ENCODE peak calls at places on chromosome 4, in nine cellular contexts. One of them, this sample, is unnamed.

GRCh38 chr4:94274912-94275311 is 67.2 kb downstream of the SMARCAD1 start:
- DNase-seq in GM12865: no peak
- DNase-seq in endothelial cell of umbilical vein: no peak
- DNase-seq in kidney epithelial cell: no peak
- DNase-seq in tibial nerve: no peak
- DNase-seq in HFF-Myc: no peak
- DNase-seq in astrocyte: peak; percentile 57
- DNase-seq in heart left ventricle: no peak
- DNase-seq in body of pancreas: no peak
- DNase-seq in this sample: no peak

GRCh38 chr4:82423245-82424054 is 6.8 kb downstream of the HNRNPDL start:
- DNase-seq in tibial nerve: no peak
- DNase-seq in heart left ventricle: no peak
- DNase-seq in astrocyte: peak; percentile 38
- DNase-seq in kidney epithelial cell: no peak
- DNase-seq in body of pancreas: no peak
- DNase-seq in HFF-Myc: no peak
- DNase-seq in GM12865: peak; percentile 28
- DNase-seq in endothelial cell of umbilical vein: no peak
- DNase-seq in this sample: no peak

GRCh38 chr4:104365618-104366017 is 129.1 kb downstream of the CXXC4 start:
- DNase-seq in heart left ventricle: no peak
- DNase-seq in body of pancreas: no peak
- DNase-seq in astrocyte: no peak
- DNase-seq in GM12865: peak; percentile 29
- DNase-seq in tibial nerve: no peak
- DNase-seq in HFF-Myc: no peak
- DNase-seq in endothelial cell of umbilical vein: no peak
- DNase-seq in kidney epithelial cell: no peak
- DNase-seq in this sample: no peak

GRCh38 chr4:73675623-73676022 is 55.4 kb upstream of the RASSF6 start:
- DNase-seq in heart left ventricle: no peak
- DNase-seq in kidney epithelial cell: no peak
- DNase-seq in GM12865: no peak
- DNase-seq in astrocyte: no peak
- DNase-seq in tibial nerve: no peak
- DNase-seq in body of pancreas: no peak
- DNase-seq in endothelial cell of umbilical vein: no peak
- DNase-seq in HFF-Myc: no peak
- DNase-seq in this sample: peak; percentile 33

GRCh38 chr4:110869114-110869513 is 246.2 kb upstream of the PITX2 start:
- DNase-seq in body of pancreas: no peak
- DNase-seq in astrocyte: peak; percentile 86
- DNase-seq in kidney epithelial cell: no peak
- DNase-seq in endothelial cell of umbilical vein: no peak
- DNase-seq in tibial nerve: no peak
- DNase-seq in GM12865: no peak
- DNase-seq in heart left ventricle: no peak
- DNase-seq in HFF-Myc: no peak
- DNase-seq in this sample: no peak

GRCh38 chr4:81845273-81845672 is 373.6 kb upstream of the RASGEF1B start:
- DNase-seq in heart left ventricle: no peak
- DNase-seq in astrocyte: no peak
- DNase-seq in HFF-Myc: no peak
- DNase-seq in body of pancreas: no peak
- DNase-seq in tibial nerve: no peak
- DNase-seq in endothelial cell of umbilical vein: no peak
- DNase-seq in GM12865: no peak
- DNase-seq in kidney epithelial cell: no peak
- DNase-seq in this sample: no peak

GRCh38 chr4:16066586-16067128 is 17.2 kb downstream of the PROM1 start:
- DNase-seq in kidney epithelial cell: no peak
- DNase-seq in body of pancreas: no peak
- DNase-seq in endothelial cell of umbilical vein: no peak
- DNase-seq in HFF-Myc: no peak
- DNase-seq in heart left ventricle: no peak
- DNase-seq in astrocyte: no peak
- DNase-seq in tibial nerve: no peak
- DNase-seq in GM12865: no peak
- DNase-seq in this sample: no peak

GRCh38 chr4:114038762-114039392 is 59.4 kb upstream of the ARSJ start:
- DNase-seq in heart left ventricle: no peak
- DNase-seq in endothelial cell of umbilical vein: no peak
- DNase-seq in tibial nerve: no peak
- DNase-seq in kidney epithelial cell: no peak
- DNase-seq in GM12865: no peak
- DNase-seq in HFF-Myc: no peak
- DNase-seq in body of pancreas: no peak
- DNase-seq in astrocyte: no peak
- DNase-seq in this sample: no peak

GRCh38 chr4:24853142-24853541 is 57.8 kb downstream of the SOD3 start:
- DNase-seq in kidney epithelial cell: no peak
- DNase-seq in heart left ventricle: no peak
- DNase-seq in tibial nerve: no peak
- DNase-seq in astrocyte: peak; percentile 83
- DNase-seq in GM12865: no peak
- DNase-seq in endothelial cell of umbilical vein: peak; percentile 54
- DNase-seq in HFF-Myc: no peak
- DNase-seq in body of pancreas: no peak
- DNase-seq in this sample: no peak

GRCh38 chr4:185689407-185689806 is 122.6 kb downstream of the SORBS2 start:
- DNase-seq in HFF-Myc: no peak
- DNase-seq in astrocyte: no peak
- DNase-seq in heart left ventricle: peak; percentile 61
- DNase-seq in endothelial cell of umbilical vein: no peak
- DNase-seq in kidney epithelial cell: no peak
- DNase-seq in GM12865: no peak
- DNase-seq in body of pancreas: no peak
- DNase-seq in tibial nerve: no peak
- DNase-seq in this sample: no peak

GRCh38 chr4:189022441-189023035 is 883.3 kb downstream of the TRIML1 start:
- DNase-seq in heart left ventricle: no peak
- DNase-seq in astrocyte: peak; percentile 8
- DNase-seq in HFF-Myc: no peak
- DNase-seq in body of pancreas: no peak
- DNase-seq in GM12865: no peak
- DNase-seq in kidney epithelial cell: peak; percentile 9
- DNase-seq in tibial nerve: no peak
- DNase-seq in endothelial cell of umbilical vein: no peak
- DNase-seq in this sample: no peak

GRCh38 chr4:85398276-85398675 is 76.7 kb upstream of the ARHGAP24 start:
- DNase-seq in astrocyte: peak; percentile 55
- DNase-seq in tibial nerve: no peak
- DNase-seq in GM12865: no peak
- DNase-seq in body of pancreas: peak; percentile 16
- DNase-seq in heart left ventricle: peak; percentile 31
- DNase-seq in kidney epithelial cell: no peak
- DNase-seq in HFF-Myc: no peak
- DNase-seq in endothelial cell of umbilical vein: no peak
- DNase-seq in this sample: no peak

GRCh38 chr4:88619973-88620372 is 27.7 kb downstream of the HERC3 start:
- DNase-seq in body of pancreas: no peak
- DNase-seq in astrocyte: no peak
- DNase-seq in GM12865: no peak
- DNase-seq in heart left ventricle: no peak
- DNase-seq in endothelial cell of umbilical vein: no peak
- DNase-seq in HFF-Myc: no peak
- DNase-seq in tibial nerve: no peak
- DNase-seq in kidney epithelial cell: no peak
- DNase-seq in this sample: no peak

GRCh38 chr4:88618782-88619485 is 26.7 kb downstream of the HERC3 start:
- DNase-seq in heart left ventricle: no peak
- DNase-seq in HFF-Myc: no peak
- DNase-seq in body of pancreas: no peak
- DNase-seq in tibial nerve: no peak
- DNase-seq in endothelial cell of umbilical vein: no peak
- DNase-seq in astrocyte: no peak
- DNase-seq in GM12865: no peak
- DNase-seq in kidney epithelial cell: no peak
- DNase-seq in this sample: no peak

GRCh38 chr4:88614058-88614457 is 21.8 kb downstream of the HERC3 start:
- DNase-seq in HFF-Myc: no peak
- DNase-seq in endothelial cell of umbilical vein: no peak
- DNase-seq in kidney epithelial cell: no peak
- DNase-seq in body of pancreas: no peak
- DNase-seq in heart left ventricle: no peak
- DNase-seq in astrocyte: no peak
- DNase-seq in tibial nerve: no peak
- DNase-seq in GM12865: no peak
- DNase-seq in this sample: no peak

GRCh38 chr4:88613417-88613875 is 21.2 kb downstream of the HERC3 start:
- DNase-seq in GM12865: peak; percentile 47
- DNase-seq in body of pancreas: peak; percentile 16
- DNase-seq in heart left ventricle: no peak
- DNase-seq in tibial nerve: no peak
- DNase-seq in kidney epithelial cell: no peak
- DNase-seq in endothelial cell of umbilical vein: peak; percentile 78
- DNase-seq in HFF-Myc: no peak
- DNase-seq in astrocyte: no peak
- DNase-seq in this sample: peak; percentile 55

GRCh38 chr4:88616275-88616996 is 24.2 kb downstream of the HERC3 start:
- DNase-seq in HFF-Myc: no peak
- DNase-seq in heart left ventricle: no peak
- DNase-seq in body of pancreas: no peak
- DNase-seq in GM12865: no peak
- DNase-seq in tibial nerve: no peak
- DNase-seq in astrocyte: peak; percentile 93
- DNase-seq in kidney epithelial cell: no peak
- DNase-seq in endothelial cell of umbilical vein: no peak
- DNase-seq in this sample: no peak
- H3K4me3 ChIP-seq in HFF-Myc: no peak overlapping the region
- H3K4me3 ChIP-seq in heart left ventricle: no peak overlapping the region
- H3K4me3 ChIP-seq in body of pancreas: no peak overlapping the region
- H3K4me3 ChIP-seq in GM12865: no peak overlapping the region
- H3K4me3 ChIP-seq in tibial nerve: no peak overlapping the region
- H3K4me3 ChIP-seq in astrocyte: no peak overlapping the region
- H3K4me3 ChIP-seq in kidney epithelial cell: no peak overlapping the region
- H3K4me3 ChIP-seq in endothelial cell of umbilical vein: no peak overlapping the region
- H3K4me3 ChIP-seq in this sample: no peak overlapping the region

DNA sequence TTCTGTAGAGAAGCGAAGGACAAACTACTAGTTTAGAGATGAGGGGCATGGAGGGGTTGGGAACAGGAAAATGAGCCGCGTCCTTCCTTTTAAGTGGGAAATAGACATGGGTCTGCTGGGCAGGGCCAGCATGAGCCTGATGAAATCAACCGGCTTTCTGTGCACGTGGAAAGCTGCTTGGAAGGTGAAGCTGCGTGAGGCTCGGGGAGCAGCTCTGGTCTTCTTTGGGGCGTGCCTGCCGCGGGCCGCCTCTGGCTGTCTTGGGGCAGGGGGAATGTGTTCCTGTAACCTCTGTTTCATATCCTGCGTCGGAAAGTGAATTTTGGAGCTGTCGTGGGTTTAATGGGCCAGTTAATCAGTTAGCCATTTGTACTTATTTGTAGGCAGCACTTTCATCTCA is 70.7 kb upstream of the HGFAC start:
- DNase-seq in heart left ventricle: no peak
- DNase-seq in kidney epithelial cell: no peak
- DNase-seq in tibial nerve: no peak
- DNase-seq in GM12865: no peak
- DNase-seq in HFF-Myc: no peak
- DNase-seq in endothelial cell of umbilical vein: peak; percentile 38
- DNase-seq in astrocyte: peak; percentile 14
- DNase-seq in body of pancreas: no peak
- DNase-seq in this sample: peak; percentile 21
- H3K4me3 ChIP-seq in heart left ventricle: no peak overlapping the region
- H3K4me3 ChIP-seq in kidney epithelial cell: no peak overlapping the region
- H3K4me3 ChIP-seq in tibial nerve: no peak overlapping the region
- H3K4me3 ChIP-seq in GM12865: no peak overlapping the region
- H3K4me3 ChIP-seq in HFF-Myc: peak overlapping the region; percentile 21
- H3K4me3 ChIP-seq in endothelial cell of umbilical vein: no peak overlapping the region
- H3K4me3 ChIP-seq in astrocyte: peak overlapping the region; percentile 48
- H3K4me3 ChIP-seq in body of pancreas: no peak overlapping the region
- H3K4me3 ChIP-seq in this sample: peak overlapping the region; percentile 33

GRCh38 chr4:131063878-131064277 is 1967.9 kb downstream of the C4orf33 start:
- DNase-seq in endothelial cell of umbilical vein: no peak
- DNase-seq in kidney epithelial cell: no peak
- DNase-seq in heart left ventricle: no peak
- DNase-seq in GM12865: no peak
- DNase-seq in tibial nerve: no peak
- DNase-seq in astrocyte: peak; percentile 10
- DNase-seq in HFF-Myc: no peak
- DNase-seq in body of pancreas: no peak
- DNase-seq in this sample: no peak

GRCh38 chr4:131061734-131062133 is 1965.8 kb downstream of the C4orf33 start:
- DNase-seq in HFF-Myc: no peak
- DNase-seq in body of pancreas: no peak
- DNase-seq in heart left ventricle: no peak
- DNase-seq in GM12865: no peak
- DNase-seq in tibial nerve: no peak
- DNase-seq in endothelial cell of umbilical vein: no peak
- DNase-seq in astrocyte: no peak
- DNase-seq in kidney epithelial cell: no peak
- DNase-seq in this sample: no peak
- H3K4me3 ChIP-seq in HFF-Myc: no peak overlapping the region
- H3K4me3 ChIP-seq in body of pancreas: no peak overlapping the region
- H3K4me3 ChIP-seq in heart left ventricle: no peak overlapping the region
- H3K4me3 ChIP-seq in GM12865: no peak overlapping the region
- H3K4me3 ChIP-seq in tibial nerve: no peak overlapping the region
- H3K4me3 ChIP-seq in endothelial cell of umbilical vein: no peak overlapping the region
- H3K4me3 ChIP-seq in astrocyte: no peak overlapping the region
- H3K4me3 ChIP-seq in kidney epithelial cell: no peak overlapping the region
- H3K4me3 ChIP-seq in this sample: no peak overlapping the region

GRCh38 chr4:56760194-56760593 is 61.3 kb downstream of the SPINK2 start:
- DNase-seq in kidney epithelial cell: no peak
- DNase-seq in GM12865: no peak
- DNase-seq in astrocyte: no peak
- DNase-seq in body of pancreas: no peak
- DNase-seq in endothelial cell of umbilical vein: no peak
- DNase-seq in tibial nerve: no peak
- DNase-seq in HFF-Myc: no peak
- DNase-seq in heart left ventricle: no peak
- DNase-seq in this sample: no peak

GRCh38 chr4:56757821-56758400 is 63.6 kb downstream of the SPINK2 start:
- DNase-seq in HFF-Myc: peak; percentile 82
- DNase-seq in body of pancreas: peak; percentile 47
- DNase-seq in heart left ventricle: peak; percentile 37
- DNase-seq in kidney epithelial cell: peak; percentile 95
- DNase-seq in endothelial cell of umbilical vein: peak; percentile 59
- DNase-seq in astrocyte: peak; percentile 92
- DNase-seq in tibial nerve: peak; percentile 7
- DNase-seq in GM12865: peak; percentile 92
- DNase-seq in this sample: no peak

GRCh38 chr4:56752985-56753384 is 68.5 kb downstream of the SPINK2 start:
- DNase-seq in GM12865: no peak
- DNase-seq in kidney epithelial cell: no peak
- DNase-seq in heart left ventricle: no peak
- DNase-seq in HFF-Myc: no peak
- DNase-seq in body of pancreas: no peak
- DNase-seq in astrocyte: no peak
- DNase-seq in endothelial cell of umbilical vein: peak; percentile 6
- DNase-seq in tibial nerve: no peak
- DNase-seq in this sample: no peak

GRCh38 chr4:56755901-56756300 is 65.6 kb downstream of the SPINK2 start:
- DNase-seq in endothelial cell of umbilical vein: no peak
- DNase-seq in kidney epithelial cell: no peak
- DNase-seq in heart left ventricle: no peak
- DNase-seq in tibial nerve: no peak
- DNase-seq in astrocyte: no peak
- DNase-seq in GM12865: no peak
- DNase-seq in body of pancreas: no peak
- DNase-seq in HFF-Myc: no peak
- DNase-seq in this sample: peak; percentile 0

GRCh38 chr4:56757270-56757746 is 64.2 kb downstream of the SPINK2 start:
- DNase-seq in GM12865: no peak
- DNase-seq in kidney epithelial cell: peak; percentile 34
- DNase-seq in heart left ventricle: no peak
- DNase-seq in tibial nerve: no peak
- DNase-seq in HFF-Myc: peak; percentile 56
- DNase-seq in endothelial cell of umbilical vein: no peak
- DNase-seq in astrocyte: peak; percentile 63
- DNase-seq in body of pancreas: no peak
- DNase-seq in this sample: no peak
- H3K4me3 ChIP-seq in GM12865: peak overlapping the region; percentile 7
- H3K4me3 ChIP-seq in kidney epithelial cell: no peak overlapping the region
- H3K4me3 ChIP-seq in heart left ventricle: no peak overlapping the region
- H3K4me3 ChIP-seq in tibial nerve: no peak overlapping the region
- H3K4me3 ChIP-seq in HFF-Myc: no peak overlapping the region
- H3K4me3 ChIP-seq in endothelial cell of umbilical vein: no peak overlapping the region
- H3K4me3 ChIP-seq in astrocyte: no peak overlapping the region
- H3K4me3 ChIP-seq in body of pancreas: no peak overlapping the region
- H3K4me3 ChIP-seq in this sample: no peak overlapping the region